ENCODE peak calls at places on chromosomes 6 and 20, in eight cellular contexts. P is H54, M is prostate gland, V is adrenal gland, S is uterus, E is sigmoid colon, F is breast epithelium, D is HCT116. W is an unnamed sample.

GRCh38 chr6:26155066-26155925 is 68.1 kb downstream of the HFE start:
- DNase-seq in P (no peak), M (peak), V (peak), S (peak), E (peak), F (peak), D (no peak), W (peak)

GRCh38 chr6:83352413-83352812 is 78.4 kb downstream of the ME1 start:
- DNase-seq in P (peak), M (no peak), V (no peak), S (no peak), E (no peak), F (no peak), D (no peak), W (no peak)

GRCh38 chr6:142885182-142885867 is 59.7 kb downstream of the HIVEP2 start:
- DNase-seq in P (peak), M (peak), V (peak), S (peak), E (no peak), F (no peak), D (peak), W (no peak)

GRCh38 chr6:153001767-153002612 is 519 bp downstream of the MTRF1L start:
- DNase-seq in P (no peak), M (no peak), V (no peak), S (no peak), E (no peak), F (no peak), D (no peak), W (peak)

GRCh38 chr6:135475292-135475886 is 22.2 kb downstream of the AHI1 start:
- DNase-seq in P (no peak), M (no peak), V (peak), S (no peak), E (no peak), F (no peak), D (no peak), W (no peak)

GRCh38 chr6:134706153-134706552 is 243.7 kb downstream of the ALDH8A1 start:
- DNase-seq in P (no peak), M (no peak), V (no peak), S (no peak), E (no peak), F (no peak), D (no peak), W (no peak)

GRCh38 chr6:118319890-118320289 is 228.2 kb upstream of the PLN start:
- DNase-seq in P (no peak), M (no peak), V (no peak), S (no peak), E (no peak), F (no peak), D (no peak), W (no peak)

GRCh38 chr6:122869437-122870024 is 80.5 kb downstream of the SMPDL3A start:
- DNase-seq in P (no peak), M (peak), V (peak), S (peak), E (no peak), F (no peak), D (peak), W (peak)

GRCh38 chr20:38635721-38636285 is 34.2 kb downstream of the ARHGAP40 start:
- DNase-seq in P (peak), M (no peak), V (peak), S (no peak), E (no peak), F (no peak), D (no peak), W (no peak)

GRCh38 chr6:155770856-155771255 is 315.2 kb upstream of the NOX3 start:
- DNase-seq in P (no peak), M (no peak), V (no peak), S (no peak), E (no peak), F (no peak), D (no peak), W (no peak)

GRCh38 chr6:148981515-148981914 is 234.7 kb downstream of the UST start:
- DNase-seq in P (no peak), M (no peak), V (no peak), S (no peak), E (no peak), F (no peak), D (no peak), W (no peak)

GRCh38 chr6:20882014-20882413 is 347.8 kb downstream of the CDKAL1 start:
- DNase-seq in P (no peak), M (no peak), V (no peak), S (no peak), E (no peak), F (no peak), D (no peak), W (no peak)

GRCh38 chr6:156507106-156507505 is 270.1 kb upstream of the ARID1B start:
- DNase-seq in P (no peak), M (no peak), V (no peak), S (no peak), E (no peak), F (no peak), D (no peak), W (no peak)

GRCh38 chr6:147201885-147202515 is 2.2 kb upstream of the STXBP5 start:
- DNase-seq in P (peak), M (no peak), V (peak), S (no peak), E (no peak), F (no peak), D (no peak), W (peak)

GRCh38 chr6:89952696-89953095 is 58.4 kb downstream of the GJA10 start:
- DNase-seq in P (no peak), M (no peak), V (no peak), S (no peak), E (no peak), F (no peak), D (no peak), W (no peak)

GRCh38 chr20:50844430-50845100 is 49.7 kb downstream of the BCAS4 start:
- DNase-seq in P (peak), M (peak), V (no peak), S (no peak), E (no peak), F (no peak), D (peak), W (no peak)

GRCh38 chr6:136729832-136730231 is 62.4 kb downstream of the MAP3K5 start:
- DNase-seq in P (no peak), M (no peak), V (no peak), S (no peak), E (no peak), F (no peak), D (no peak), W (no peak)

GRCh38 chr20:13009682-13010406 is 1.1 kb downstream of the SPTLC3 start:
- DNase-seq in P (peak), M (peak), V (peak), S (peak), E (peak), F (no peak), D (no peak), W (no peak)

GRCh38 chr6:49142422-49143151 is 320.5 kb downstream of the MMUT start:
- DNase-seq in P (no peak), M (no peak), V (no peak), S (no peak), E (no peak), F (no peak), D (no peak), W (no peak)

GRCh38 chr6:88728756-88729155 is 234.7 kb downstream of the RNGTT start:
- DNase-seq in P (no peak), M (no peak), V (no peak), S (no peak), E (no peak), F (no peak), D (no peak), W (no peak)

GRCh38 chr6:83055366-83055964 is 10.2 kb downstream of the UBE3D start:
- DNase-seq in P (no peak), M (peak), V (peak), S (peak), E (no peak), F (no peak), D (peak), W (peak)

GRCh38 chr6:157187182-157188093 is 135.9 kb downstream of the TMEM242 start:
- DNase-seq in P (no peak), M (peak), V (peak), S (no peak), E (peak), F (no peak), D (no peak), W (no peak)

GRCh38 chr6:47967843-47968242 is 143.2 kb downstream of the PTCHD4 start:
- DNase-seq in P (no peak), M (no peak), V (no peak), S (no peak), E (no peak), F (no peak), D (no peak), W (no peak)

GRCh38 chr6:143803769-143804540 is 39.2 kb upstream of the LTV1 start:
- DNase-seq in P (no peak), M (no peak), V (no peak), S (no peak), E (no peak), F (no peak), D (no peak), W (peak)

GRCh38 chr6:49497308-49497707 is 2.4 kb upstream of the GLYATL3 start:
- DNase-seq in P (no peak), M (no peak), V (no peak), S (no peak), E (no peak), F (no peak), D (no peak), W (no peak)

GRCh38 chr20:19998990-19999705 is 18.0 kb upstream of the NAA20 start:
- DNase-seq in P (no peak), M (no peak), V (no peak), S (no peak), E (no peak), F (no peak), D (no peak), W (no peak)

GRCh38 chr20:46362931-46363872 is 43.2 kb downstream of the ELMO2 start:
- DNase-seq in P (no peak), M (no peak), V (no peak), S (no peak), E (no peak), F (no peak), D (no peak), W (no peak)

GRCh38 chr20:46406986-46407670 is 713 bp upstream of the ELMO2 start:
- DNase-seq in P (no peak), M (peak), V (peak), S (peak), E (peak), F (peak), D (peak), W (no peak)

DNA sequence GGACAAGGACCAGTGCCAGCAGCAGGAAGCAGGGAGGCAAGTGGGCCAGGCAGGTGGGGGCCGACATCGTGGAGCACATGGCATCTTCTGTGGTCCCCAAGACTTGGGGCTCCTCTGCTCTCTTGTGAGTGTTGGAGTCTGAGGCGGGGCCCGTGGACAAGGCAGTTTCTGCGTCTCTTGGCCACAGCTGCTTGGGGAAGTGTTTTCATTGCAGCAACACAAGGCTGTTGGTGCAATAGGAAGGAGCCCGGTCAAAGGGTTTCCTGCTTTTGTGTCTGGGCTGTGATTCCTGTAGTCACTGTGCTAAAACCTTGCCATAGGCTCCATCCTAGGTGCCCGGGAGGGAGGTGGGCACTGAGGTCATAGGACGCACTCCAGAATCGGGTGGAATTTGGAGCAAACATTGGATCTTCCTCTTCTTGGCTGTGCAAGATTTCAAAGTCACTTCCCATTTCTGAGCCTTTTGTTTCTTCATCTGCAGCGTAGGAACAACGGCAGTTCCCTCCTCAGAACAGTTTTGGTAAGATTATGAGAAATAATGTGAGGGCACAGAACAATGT is at the start of gene SIRPB2:
- DNase-seq in P (no peak), M (no peak), V (peak), S (no peak), E (peak), F (no peak), D (no peak), W (no peak)
- TF ChIP-seq POLR2A in P (no peak), M (no peak), V (no peak), S (no peak), E (no peak), F (no peak), D (no peak), W (no peak)

DNA sequence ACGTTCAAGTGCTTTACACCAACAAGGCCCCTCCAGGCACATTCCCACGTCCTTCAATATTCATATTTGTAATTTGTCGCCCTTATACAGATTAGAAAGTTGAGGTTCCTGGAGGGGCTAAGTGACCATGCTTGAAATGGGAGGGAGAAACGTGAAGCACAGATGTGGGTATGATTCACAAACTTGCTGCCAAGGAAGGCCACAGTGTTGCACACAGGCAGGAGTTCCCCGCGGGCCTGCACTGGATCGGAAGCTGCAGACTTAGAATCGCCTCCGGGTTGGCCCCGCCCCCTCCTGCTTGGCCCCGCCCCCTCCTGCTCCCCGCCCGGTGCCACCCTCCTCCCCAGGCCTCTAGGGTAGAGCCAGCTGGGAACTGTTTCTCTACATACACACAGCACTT is 58.2 kb upstream of the QKI start:
- DNase-seq in P (no peak), M (no peak), V (peak), S (no peak), E (peak), F (no peak), D (no peak), W (peak)
- TF ChIP-seq POLR2A in P (no peak), M (no peak), V (no peak), S (no peak), E (no peak), F (no peak), D (no peak), W (no peak)

DNA sequence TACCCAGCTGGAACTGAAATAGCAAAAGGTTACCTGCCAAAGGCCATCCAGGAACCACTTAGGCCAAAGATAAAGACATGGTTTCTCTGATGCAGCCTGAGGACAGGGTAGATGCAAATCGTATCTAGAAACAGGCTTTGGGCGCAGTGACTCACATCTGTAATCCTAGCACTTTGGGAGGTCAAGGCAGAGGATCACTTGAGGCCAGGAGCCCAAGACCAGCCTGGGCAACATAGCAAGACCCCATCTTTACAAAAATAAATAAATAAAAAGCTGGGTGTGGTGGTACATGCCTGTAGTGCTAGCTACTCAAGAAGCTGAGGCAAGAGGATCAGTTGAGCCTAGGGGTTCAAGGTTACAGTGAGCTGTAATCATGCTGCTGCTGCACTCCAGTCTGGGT is 52.9 kb upstream of the RNF144B start:
- DNase-seq in P (no peak), M (no peak), V (no peak), S (no peak), E (no peak), F (no peak), D (no peak), W (no peak)
- TF ChIP-seq POLR2A in P (no peak), M (no peak), V (no peak), S (no peak), E (no peak), F (no peak), D (no peak), W (no peak)

GRCh38 chr6:169253745-169254238 is at the start of gene THBS2:
- DNase-seq in P (no peak), M (no peak), V (no peak), S (peak), E (peak), F (no peak), D (no peak), W (no peak)
- TF ChIP-seq POLR2A in P (peak), M (no peak), V (no peak), S (peak), E (peak), F (peak), D (no peak), W (no peak)

DNA sequence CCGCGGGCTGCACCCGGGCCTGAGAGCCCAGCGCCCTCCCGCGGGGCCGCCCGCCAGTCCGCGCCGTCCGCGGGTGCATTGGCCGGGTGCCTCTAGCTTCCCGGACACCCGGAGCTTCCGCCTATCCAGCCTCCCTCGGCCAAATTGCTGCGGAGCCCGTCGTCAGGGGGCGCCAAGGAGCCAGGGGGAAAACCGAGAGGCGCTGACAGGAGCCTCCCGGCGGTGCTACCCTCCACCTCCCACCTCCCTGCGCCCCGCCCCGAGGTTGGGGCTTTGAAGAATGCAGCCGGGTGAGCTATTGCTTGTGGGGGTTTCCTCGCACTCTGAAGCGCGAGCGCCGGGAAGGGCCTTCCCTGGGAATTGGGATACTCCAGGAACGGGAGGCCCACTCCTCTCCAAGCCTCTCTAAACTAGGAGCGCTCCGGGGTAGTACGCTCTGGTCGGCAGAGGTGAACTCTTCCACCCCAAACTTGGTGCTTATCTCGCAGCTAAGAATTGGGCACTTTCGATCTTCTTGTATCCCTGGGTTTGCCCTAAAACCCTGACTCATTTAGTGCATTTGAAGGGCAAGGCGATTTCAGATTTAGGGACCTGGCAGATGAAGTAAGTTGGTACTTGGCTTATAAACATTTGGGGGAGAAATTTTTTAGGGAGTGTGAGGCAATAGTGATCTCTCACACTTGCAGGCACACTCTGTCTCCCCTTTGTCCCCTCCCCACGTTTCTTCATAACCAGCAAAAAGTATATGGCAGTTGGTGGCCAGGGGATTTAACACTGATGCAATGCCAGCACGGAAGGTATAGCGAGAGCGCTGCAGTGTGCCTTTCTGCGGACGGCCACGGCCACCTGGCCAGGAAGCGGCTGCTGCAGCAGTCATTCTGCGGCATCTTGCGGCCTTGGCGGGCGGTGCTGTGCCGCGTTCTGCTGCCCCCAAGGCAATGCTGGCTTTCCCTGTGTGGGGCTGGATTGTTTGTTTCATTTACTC is 556 bp downstream of the BEND6 start:
- DNase-seq in P (peak), M (peak), V (peak), S (peak), E (peak), F (peak), D (peak), W (peak)
- TF ChIP-seq POLR2A in P (no peak), M (no peak), V (no peak), S (no peak), E (no peak), F (no peak), D (no peak), W (no peak)

GRCh38 chr20:35260426-35260825 is 17.5 kb downstream of the MMP24OS start:
- DNase-seq in P (no peak), M (no peak), V (no peak), S (no peak), E (no peak), F (no peak), D (no peak), W (no peak)

GRCh38 chr20:35264755-35265154 is 13.2 kb downstream of the MMP24OS start:
- DNase-seq in P (no peak), M (no peak), V (no peak), S (no peak), E (no peak), F (no peak), D (no peak), W (peak)

GRCh38 chr20:35269055-35269781 is 8.7 kb downstream of the MMP24OS start:
- DNase-seq in P (peak), M (peak), V (peak), S (peak), E (no peak), F (peak), D (no peak), W (peak)

GRCh38 chr20:35267092-35267491 is 10.8 kb downstream of the MMP24OS start:
- DNase-seq in P (no peak), M (no peak), V (no peak), S (no peak), E (no peak), F (no peak), D (no peak), W (no peak)

DNA sequence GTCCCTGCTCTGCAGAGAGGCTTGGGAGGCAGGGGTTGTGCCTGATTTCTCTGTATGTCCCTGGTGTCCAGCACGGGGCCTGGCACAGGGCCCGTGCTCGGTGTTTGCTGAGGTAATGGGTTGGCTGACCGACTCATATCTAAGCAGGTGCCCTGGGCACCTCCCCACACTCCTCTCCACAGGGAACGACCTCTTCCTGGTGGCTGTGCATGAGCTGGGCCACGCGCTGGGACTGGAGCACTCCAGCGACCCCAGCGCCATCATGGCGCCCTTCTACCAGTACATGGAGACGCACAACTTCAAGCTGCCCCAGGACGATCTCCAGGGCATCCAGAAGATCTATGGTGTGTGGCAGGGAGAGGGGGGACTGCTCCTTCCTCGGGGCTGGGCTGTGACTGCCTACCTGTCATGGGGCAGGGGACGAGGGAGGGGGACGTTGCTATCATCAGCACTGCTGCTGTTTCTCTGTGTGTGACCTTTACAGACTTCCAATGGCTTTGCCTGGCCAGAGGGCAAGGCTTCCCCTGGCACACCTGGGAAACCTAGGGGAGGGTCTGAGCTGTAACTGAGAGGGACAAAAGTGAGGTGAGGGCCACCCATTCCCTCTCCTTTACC is 14.2 kb downstream of the MMP24OS start:
- DNase-seq in P (no peak), M (peak), V (no peak), S (no peak), E (no peak), F (no peak), D (no peak), W (no peak)
- TF ChIP-seq POLR2A in P (no peak), M (no peak), V (no peak), S (no peak), E (no peak), F (no peak), D (no peak), W (no peak)

GRCh38 chr20:63215101-63216040 is 560 bp downstream of the YTHDF1 start:
- DNase-seq in P (peak), M (no peak), V (peak), S (no peak), E (no peak), F (no peak), D (no peak), W (peak)
- TF ChIP-seq POLR2A in P (no peak), M (no peak), V (no peak), S (no peak), E (no peak), F (no peak), D (no peak), W (no peak)

GRCh38 chr6:29964904-29965872 is 22.9 kb downstream of the HLA-A start:
- DNase-seq in P (peak), M (peak), V (peak), S (peak), E (peak), F (no peak), D (peak), W (peak)
- TF ChIP-seq POLR2A in P (no peak), M (peak), V (peak), S (no peak), E (peak), F (no peak), D (no peak), W (peak)

W was measured in erythroblast.